ENCODE peak calls at places on chromosomes 6 and 20, in five cellular contexts. E, U, O, I and Y are unnamed samples. For H3K27me3 and H3K9me3, the result is how much of the 10 kb centered on the place peaks cover.

GRCh38 chr6:14450133-14451040 is 332.8 kb downstream of the CD83 start:
- DNase-seq in O (no peak), E (no peak), I (no peak), U (no peak), Y (no peak)

GRCh38 chr6:105500693-105501092 is 97.8 kb upstream of the PREP start:
- DNase-seq in I (no peak), U (no peak), O (no peak), E (no peak), Y (no peak)

GRCh38 chr6:149037026-149037734 is 280.3 kb upstream of the TAB2 start:
- DNase-seq in U (no peak), O (no peak), E (peak), I (no peak), Y (no peak)

GRCh38 chr20:23832775-23833508 is 6.4 kb upstream of the CST2 start:
- DNase-seq in E (no peak), I (no peak), U (no peak), O (no peak), Y (no peak)

GRCh38 chr6:119226089-119226488 is 123.5 kb downstream of the MAN1A1 start:
- DNase-seq in O (no peak), E (no peak), U (no peak), I (no peak), Y (no peak)

GRCh38 chr6:5471044-5471443 is 209.7 kb downstream of the FARS2 start:
- DNase-seq in U (peak), O (peak), E (peak), I (peak), Y (peak)

GRCh38 chr6:21134401-21134800 is 459.1 kb upstream of the SOX4 start:
- DNase-seq in U (no peak), O (no peak), I (no peak), E (no peak), Y (no peak)

GRCh38 chr6:39195792-39196385 is 33.4 kb downstream of the KCNK5 start:
- DNase-seq in O (no peak), U (no peak), E (no peak), I (no peak), Y (no peak)

GRCh38 chr6:89940225-89941027 is 46.2 kb downstream of the GJA10 start:
- DNase-seq in O (peak), I (peak), U (peak), E (peak), Y (peak)

GRCh38 chr6:156585859-156586258 is 191.3 kb upstream of the ARID1B start:
- DNase-seq in O (no peak), U (no peak), E (no peak), I (no peak), Y (no peak)

GRCh38 chr6:133973109-133973971 is 20.3 kb downstream of the TBPL1 start:
- DNase-seq in U (no peak), I (peak), O (peak), E (peak), Y (peak)

GRCh38 chr20:48146303-48146702 is 361.0 kb upstream of the SULF2 start:
- DNase-seq in I (no peak), O (no peak), E (no peak), U (no peak), Y (no peak)

GRCh38 chr6:26659042-26659359 is 545 bp downstream of the ZNF322 start:
- DNase-seq in O (no peak), I (no peak), E (no peak), U (no peak), Y (no peak)

GRCh38 chr20:6533321-6533720 is 234.2 kb upstream of the BMP2 start:
- DNase-seq in U (no peak), O (no peak), E (peak), I (no peak), Y (no peak)

GRCh38 chr6:32149577-32149845 is 2.2 kb downstream of the PRRT1 start:
- DNase-seq in U (no peak), O (no peak), I (no peak), E (no peak), Y (no peak)

GRCh38 chr20:57398231-57398821 is 7.1 kb downstream of the RBM38 start:
- DNase-seq in I (peak), O (no peak), E (no peak), U (no peak), Y (peak)

GRCh38 chr6:169701218-169701952 is 444 bp downstream of the WDR27 start:
- DNase-seq in I (no peak), U (no peak), O (no peak), E (no peak), Y (no peak)

GRCh38 chr20:35091808-35092523 is 641 bp downstream of the TRPC4AP start:
- DNase-seq in O (no peak), I (no peak), U (no peak), E (peak), Y (peak)

GRCh38 chr6:113860165-113860955 is 3.2 kb downstream of the MARCKS start:
- DNase-seq in U (peak), E (peak), O (no peak), I (no peak), Y (no peak)

GRCh38 chr6:89148016-89148750 is 2.3 kb downstream of the PM20D2 start:
- DNase-seq in O (peak), U (no peak), I (no peak), E (peak), Y (no peak)

DNA sequence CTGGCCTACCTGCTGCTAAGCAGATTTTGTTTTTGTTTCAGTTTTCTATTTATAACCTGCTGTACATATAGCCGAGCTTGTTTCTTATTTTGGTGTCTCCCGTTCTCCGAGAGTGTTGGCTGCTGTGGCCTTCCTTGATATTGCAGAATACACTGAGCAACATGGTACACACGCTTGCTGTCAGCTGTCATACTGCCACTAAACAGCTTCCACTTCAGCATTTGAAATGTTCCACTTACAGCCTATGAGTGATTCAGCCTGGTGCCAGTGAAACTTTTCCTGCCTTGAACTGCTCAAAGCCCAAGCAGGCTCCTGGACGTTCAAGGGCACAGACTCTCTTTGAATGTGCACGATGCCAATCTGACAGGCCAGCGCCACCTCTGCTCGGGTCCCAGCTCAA is 87.1 kb downstream of the PSMG4 start:
- DNase-seq in I (no peak), O (no peak), E (no peak), U (no peak), Y (no peak)
- H3K27me3 ChIP-seq in I (under half), O (under half), E (under half), U (under half), Y (under half)

GRCh38 chr6:30283761-30284160 is 43.0 kb upstream of the TRIM39 start:
- DNase-seq in I (no peak), E (no peak), O (no peak), U (no peak), Y (no peak)

GRCh38 chr6:30287139-30287538 is 39.6 kb upstream of the TRIM39 start:
- DNase-seq in O (no peak), I (no peak), E (no peak), U (no peak), Y (no peak)

GRCh38 chr6:30282522-30282921 is 44.2 kb upstream of the TRIM39 start:
- DNase-seq in I (no peak), O (no peak), E (no peak), U (no peak), Y (no peak)
- H3K9me3 ChIP-seq in I (under half), O (under half), E (under half), U (under half), Y (half or more)

GRCh38 chr20:973785-974194 is 28.3 kb downstream of the RSPO4 start:
- DNase-seq in O (peak), I (peak), E (no peak), U (no peak), Y (no peak)

GRCh38 chr20:976033-976432 is 26.1 kb downstream of the RSPO4 start:
- DNase-seq in E (no peak), O (no peak), I (no peak), U (no peak), Y (no peak)

GRCh38 chr20:982754-983153 is 19.4 kb downstream of the RSPO4 start:
- DNase-seq in E (no peak), O (no peak), U (no peak), I (no peak), Y (no peak)

GRCh38 chr20:972256-972655 is 29.9 kb downstream of the RSPO4 start:
- DNase-seq in U (no peak), I (no peak), O (no peak), E (no peak), Y (no peak)

DNA sequence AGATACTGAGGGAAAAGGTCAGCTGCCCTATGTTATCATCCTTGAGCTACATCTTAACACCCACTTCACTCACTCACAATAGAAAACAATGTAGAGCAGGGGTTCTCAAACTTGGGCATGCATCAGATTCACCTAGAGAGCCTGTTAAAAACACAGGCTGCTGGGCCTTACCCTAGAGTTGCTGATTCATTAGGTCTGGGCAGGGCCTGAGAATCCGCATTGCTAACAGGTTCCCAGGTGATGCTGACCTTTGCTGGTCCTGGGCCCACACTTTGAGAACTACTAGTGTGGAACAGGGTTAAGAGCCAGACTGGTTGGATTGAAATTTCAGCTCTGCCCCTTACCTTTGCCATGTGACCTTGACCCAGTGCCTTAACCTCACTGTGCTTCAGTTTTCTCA is 25.1 kb downstream of the RSPO4 start:
- DNase-seq in I (no peak), O (no peak), U (no peak), E (no peak), Y (no peak)
- H3K27me3 ChIP-seq in I (under half), O (under half), U (under half), E (under half), Y (under half)

GRCh38 chr20:18144541-18145099 is 7.0 kb downstream of the KAT14 start:
- DNase-seq in O (peak), E (no peak), I (no peak), U (no peak), Y (no peak)
- H3K9me3 ChIP-seq in O (under half), E (under half), I (under half), U (under half), Y (under half)

DNA sequence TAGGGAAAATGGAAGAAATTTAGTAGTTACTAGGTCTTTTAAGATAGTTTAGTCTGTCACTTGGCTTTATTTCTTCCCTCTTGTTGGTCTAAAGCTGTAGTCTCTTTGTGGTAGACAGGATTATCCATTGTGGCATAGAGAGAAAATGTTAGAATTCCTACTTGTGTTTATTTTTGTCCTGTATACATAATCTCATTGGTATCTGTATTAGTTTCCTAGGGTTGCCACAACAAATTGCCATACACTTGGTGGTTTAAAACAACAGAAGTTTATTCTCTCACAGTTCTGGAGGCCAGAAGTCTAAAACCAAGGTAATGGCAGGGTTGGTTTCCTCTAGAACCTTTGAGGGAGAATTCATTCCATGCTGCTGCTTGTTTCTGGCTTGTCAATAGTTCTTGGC is 119.4 kb downstream of the ZFAND3 start:
- DNase-seq in U (no peak), E (peak), O (no peak), I (no peak), Y (no peak)
- H3K27me3 ChIP-seq in U (under half), E (under half), O (under half), I (under half), Y (under half)

GRCh38 chr6:165056292-165056691 is 253.1 kb downstream of the C6orf118 start:
- DNase-seq in E (no peak), U (no peak), O (no peak), I (no peak), Y (no peak)

GRCh38 chr6:165049362-165049761 is 260.0 kb downstream of the C6orf118 start:
- DNase-seq in E (peak), I (no peak), U (no peak), O (peak), Y (no peak)

GRCh38 chr6:165047952-165048351 is 261.5 kb downstream of the C6orf118 start:
- DNase-seq in I (no peak), U (no peak), E (no peak), O (no peak), Y (no peak)

GRCh38 chr6:165055231-165055630 is 254.2 kb downstream of the C6orf118 start:
- DNase-seq in U (no peak), I (no peak), O (no peak), E (peak), Y (no peak)

GRCh38 chr6:165052561-165053500 is 256.6 kb downstream of the C6orf118 start:
- DNase-seq in I (no peak), E (no peak), O (no peak), U (no peak), Y (no peak)
- H3K9me3 ChIP-seq in I (under half), E (under half), O (under half), U (under half), Y (under half)

GRCh38 chr6:52139985-52140680 is 46.0 kb upstream of the IL17A start:
- DNase-seq in E (no peak), O (no peak), U (no peak), I (no peak), Y (no peak)

GRCh38 chr6:52136055-52136454 is 48.6 kb upstream of the PKHD1 start:
- DNase-seq in U (no peak), I (no peak), O (no peak), E (no peak), Y (no peak)

GRCh38 chr6:52135217-52135616 is 47.8 kb upstream of the PKHD1 start:
- DNase-seq in E (no peak), U (no peak), O (no peak), I (no peak), Y (no peak)

GRCh38 chr6:52138284-52138683 is 47.9 kb upstream of the IL17A start:
- DNase-seq in E (no peak), I (no peak), O (no peak), U (no peak), Y (no peak)

GRCh38 chr6:52136934-52137467 is 49.2 kb upstream of the IL17A start:
- DNase-seq in E (no peak), I (no peak), U (no peak), O (no peak), Y (no peak)
- H3K27me3 ChIP-seq in E (under half), I (under half), U (under half), O (half or more), Y (under half)

DNA sequence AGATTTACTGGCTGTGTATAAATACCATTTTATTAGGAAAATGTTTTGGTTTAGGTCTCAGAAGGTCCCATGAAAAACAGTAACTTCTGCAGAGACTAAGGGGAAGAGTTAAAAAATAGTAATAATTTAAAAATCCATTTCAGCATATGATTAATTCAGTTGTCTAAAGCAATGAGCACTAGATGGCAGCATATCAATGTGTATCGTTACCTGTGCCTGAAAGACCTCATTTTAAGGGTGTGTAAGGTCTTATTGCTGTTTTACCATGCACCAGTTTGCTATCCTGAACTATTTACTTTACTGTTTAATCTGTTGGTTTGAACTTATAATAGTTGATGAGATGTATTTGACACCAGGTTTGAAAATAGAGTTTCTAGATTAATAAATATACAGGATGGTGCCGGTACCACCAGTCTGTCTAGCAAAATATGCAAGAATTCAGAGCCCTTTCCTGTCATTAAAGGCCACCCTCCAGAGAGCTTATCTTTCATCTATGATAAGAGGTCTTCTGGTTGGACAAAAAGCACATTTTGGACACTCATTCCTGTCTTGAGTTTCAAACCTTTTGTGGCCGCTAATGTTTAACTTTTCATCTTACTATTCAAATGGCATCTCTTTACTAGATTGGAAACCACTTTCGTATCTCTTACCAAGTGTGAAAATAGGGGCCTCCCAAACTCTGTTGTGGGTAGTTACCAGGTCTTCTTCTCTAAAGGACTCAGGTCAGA is 8.9 kb upstream of the AHI1 start:
- DNase-seq in O (no peak), E (peak), I (no peak), U (no peak), Y (peak)
- H3K9me3 ChIP-seq in O (under half), E (under half), I (under half), U (under half), Y (under half)

DNA sequence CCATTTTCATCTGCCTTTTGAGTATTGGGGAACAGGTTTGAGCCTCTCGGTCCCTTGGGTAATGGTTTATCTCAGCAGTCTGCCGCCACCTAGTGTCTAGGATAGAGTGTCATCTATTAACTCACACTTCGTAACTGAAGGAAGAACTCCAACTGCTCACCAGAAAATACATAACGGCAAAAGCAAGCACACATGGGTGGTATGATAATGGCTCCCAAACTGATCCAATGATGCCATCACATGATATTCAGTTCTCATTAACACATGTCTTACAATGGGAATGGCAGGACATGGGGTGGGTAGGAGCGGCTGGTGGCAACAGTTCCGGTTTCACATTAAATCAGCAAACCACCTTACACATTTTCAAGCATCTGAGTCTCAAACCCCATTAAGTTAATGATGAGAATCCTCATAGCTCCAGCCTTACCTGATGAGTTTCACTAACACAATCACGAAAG is 110.7 kb upstream of the PHACTR1 start:
- DNase-seq in I (peak), U (no peak), E (peak), O (peak), Y (peak)
- H3K27me3 ChIP-seq in I (under half), U (under half), E (under half), O (under half), Y (under half)

GRCh38 chr6:102195311-102195710 is 801.8 kb downstream of the GRIK2 start:
- DNase-seq in E (no peak), I (no peak), O (no peak), U (no peak), Y (no peak)

GRCh38 chr6:102197211-102197610 is 803.7 kb downstream of the GRIK2 start:
- DNase-seq in I (no peak), U (no peak), E (no peak), O (no peak), Y (no peak)
- H3K9me3 ChIP-seq in I (under half), U (under half), E (under half), O (under half), Y (under half)